ENCODE peak calls at places on chromosomes 13 and 19, in six cellular contexts. One of them, this sample, is unnamed.

GRCh38 chr13:73816702-73817101 is 317.5 kb downstream of the KLF12 start:
- DNase-seq in GM12878: no peak
- DNase-seq in HepG2: no peak
- DNase-seq in H1: no peak
- DNase-seq in SK-N-SH: no peak
- DNase-seq in K562: no peak
- DNase-seq in this sample: no peak

GRCh38 chr13:100388923-100389322 is 199.7 kb downstream of the GGACT start:
- DNase-seq in GM12878: no peak
- DNase-seq in HepG2: no peak
- DNase-seq in H1: no peak
- DNase-seq in SK-N-SH: no peak
- DNase-seq in K562: no peak
- DNase-seq in this sample: no peak

GRCh38 chr13:33178197-33178699 is 107.3 kb downstream of the STARD13 start:
- DNase-seq in GM12878: no peak
- DNase-seq in HepG2: no peak
- DNase-seq in H1: no peak
- DNase-seq in SK-N-SH: no peak
- DNase-seq in K562: no peak
- DNase-seq in this sample: no peak

GRCh38 chr19:12670159-12670928 is 3.7 kb downstream of the WDR83 start:
- DNase-seq in GM12878: no peak
- DNase-seq in HepG2: no peak
- DNase-seq in H1: no peak
- DNase-seq in SK-N-SH: no peak
- DNase-seq in K562: no peak
- DNase-seq in this sample: no peak

GRCh38 chr19:39645800-39646411 is 9.8 kb upstream of the LGALS16 start:
- DNase-seq in GM12878: no peak
- DNase-seq in HepG2: peak
- DNase-seq in H1: peak
- DNase-seq in SK-N-SH: no peak
- DNase-seq in K562: peak
- DNase-seq in this sample: peak

GRCh38 chr19:42378225-42378929 is 11.7 kb downstream of the CNFN start:
- DNase-seq in GM12878: no peak
- DNase-seq in HepG2: no peak
- DNase-seq in H1: no peak
- DNase-seq in SK-N-SH: no peak
- DNase-seq in K562: no peak
- DNase-seq in this sample: no peak

GRCh38 chr13:51590966-51591627 is 6.8 kb downstream of the WDFY2 start:
- DNase-seq in GM12878: no peak
- DNase-seq in HepG2: peak
- DNase-seq in H1: no peak
- DNase-seq in SK-N-SH: peak
- DNase-seq in K562: peak
- DNase-seq in this sample: peak

GRCh38 chr13:28579334-28579733 is 79.6 kb upstream of the POMP start:
- DNase-seq in GM12878: no peak
- DNase-seq in HepG2: no peak
- DNase-seq in H1: no peak
- DNase-seq in SK-N-SH: no peak
- DNase-seq in K562: no peak
- DNase-seq in this sample: no peak

GRCh38 chr19:15488489-15489226 is 9.4 kb upstream of the PGLYRP2 start:
- DNase-seq in GM12878: no peak
- DNase-seq in HepG2: no peak
- DNase-seq in H1: no peak
- DNase-seq in SK-N-SH: no peak
- DNase-seq in K562: no peak
- DNase-seq in this sample: no peak

GRCh38 chr13:30880756-30881155 is 25.3 kb upstream of the MEDAG start:
- DNase-seq in GM12878: no peak
- DNase-seq in HepG2: peak
- DNase-seq in H1: no peak
- DNase-seq in SK-N-SH: no peak
- DNase-seq in K562: no peak
- DNase-seq in this sample: no peak

GRCh38 chr13:70339738-70340137 is 231.5 kb upstream of the KLHL1 start:
- DNase-seq in GM12878: no peak
- DNase-seq in HepG2: peak
- DNase-seq in H1: peak
- DNase-seq in SK-N-SH: no peak
- DNase-seq in K562: no peak
- DNase-seq in this sample: peak

GRCh38 chr13:113364371-113364932 is 522 bp upstream of the GRTP1 start:
- DNase-seq in GM12878: no peak
- DNase-seq in HepG2: no peak
- DNase-seq in H1: no peak
- DNase-seq in SK-N-SH: no peak
- DNase-seq in K562: no peak
- DNase-seq in this sample: no peak

GRCh38 chr19:35107541-35107939 is 8.1 kb upstream of the FXYD3 start:
- DNase-seq in GM12878: no peak
- DNase-seq in HepG2: peak
- DNase-seq in H1: no peak
- DNase-seq in SK-N-SH: no peak
- DNase-seq in K562: peak
- DNase-seq in this sample: no peak

GRCh38 chr13:67299072-67299635 is 69.0 kb upstream of the PCDH9 start:
- DNase-seq in GM12878: no peak
- DNase-seq in HepG2: no peak
- DNase-seq in H1: no peak
- DNase-seq in SK-N-SH: no peak
- DNase-seq in K562: no peak
- DNase-seq in this sample: no peak

GRCh38 chr13:26051231-26052135 is at the start of gene SHISA2:
- DNase-seq in GM12878: no peak
- DNase-seq in HepG2: no peak
- DNase-seq in H1: peak
- DNase-seq in SK-N-SH: peak
- DNase-seq in K562: no peak
- DNase-seq in this sample: peak

GRCh38 chr13:98481511-98481951 is 95.4 kb downstream of the STK24 start:
- DNase-seq in GM12878: no peak
- DNase-seq in HepG2: no peak
- DNase-seq in H1: no peak
- DNase-seq in SK-N-SH: no peak
- DNase-seq in K562: no peak
- DNase-seq in this sample: no peak

GRCh38 chr19:19750131-19750841 is 17.4 kb upstream of the ZNF14 start:
- DNase-seq in GM12878: no peak
- DNase-seq in HepG2: no peak
- DNase-seq in H1: no peak
- DNase-seq in SK-N-SH: no peak
- DNase-seq in K562: peak
- DNase-seq in this sample: no peak

GRCh38 chr13:64075543-64076271 is 2660.1 kb upstream of the PCDH20 start:
- DNase-seq in GM12878: no peak
- DNase-seq in HepG2: peak
- DNase-seq in H1: no peak
- DNase-seq in SK-N-SH: no peak
- DNase-seq in K562: peak
- DNase-seq in this sample: no peak

GRCh38 chr19:35807633-35808032 is 5.0 kb downstream of the PRODH2 start:
- DNase-seq in GM12878: no peak
- DNase-seq in HepG2: no peak
- DNase-seq in H1: no peak
- DNase-seq in SK-N-SH: no peak
- DNase-seq in K562: no peak
- DNase-seq in this sample: no peak

GRCh38 chr19:2962018-2962670 is 15.2 kb upstream of the TLE6 start:
- DNase-seq in GM12878: peak
- DNase-seq in HepG2: peak
- DNase-seq in H1: peak
- DNase-seq in SK-N-SH: peak
- DNase-seq in K562: peak
- DNase-seq in this sample: no peak

GRCh38 chr13:41006296-41006695 is 12.8 kb downstream of the ELF1 start:
- DNase-seq in GM12878: no peak
- DNase-seq in HepG2: no peak
- DNase-seq in H1: no peak
- DNase-seq in SK-N-SH: no peak
- DNase-seq in K562: no peak
- DNase-seq in this sample: no peak

GRCh38 chr13:41007359-41008118 is 11.6 kb downstream of the ELF1 start:
- DNase-seq in GM12878: no peak
- DNase-seq in HepG2: peak
- DNase-seq in H1: no peak
- DNase-seq in SK-N-SH: no peak
- DNase-seq in K562: no peak
- DNase-seq in this sample: no peak

GRCh38 chr13:41006951-41007350 is 12.2 kb downstream of the ELF1 start:
- DNase-seq in GM12878: no peak
- DNase-seq in HepG2: no peak
- DNase-seq in H1: no peak
- DNase-seq in SK-N-SH: no peak
- DNase-seq in K562: no peak
- DNase-seq in this sample: no peak

GRCh38 chr13:41005709-41006108 is 13.4 kb downstream of the ELF1 start:
- DNase-seq in GM12878: no peak
- DNase-seq in HepG2: no peak
- DNase-seq in H1: no peak
- DNase-seq in SK-N-SH: no peak
- DNase-seq in K562: no peak
- DNase-seq in this sample: no peak

DNA sequence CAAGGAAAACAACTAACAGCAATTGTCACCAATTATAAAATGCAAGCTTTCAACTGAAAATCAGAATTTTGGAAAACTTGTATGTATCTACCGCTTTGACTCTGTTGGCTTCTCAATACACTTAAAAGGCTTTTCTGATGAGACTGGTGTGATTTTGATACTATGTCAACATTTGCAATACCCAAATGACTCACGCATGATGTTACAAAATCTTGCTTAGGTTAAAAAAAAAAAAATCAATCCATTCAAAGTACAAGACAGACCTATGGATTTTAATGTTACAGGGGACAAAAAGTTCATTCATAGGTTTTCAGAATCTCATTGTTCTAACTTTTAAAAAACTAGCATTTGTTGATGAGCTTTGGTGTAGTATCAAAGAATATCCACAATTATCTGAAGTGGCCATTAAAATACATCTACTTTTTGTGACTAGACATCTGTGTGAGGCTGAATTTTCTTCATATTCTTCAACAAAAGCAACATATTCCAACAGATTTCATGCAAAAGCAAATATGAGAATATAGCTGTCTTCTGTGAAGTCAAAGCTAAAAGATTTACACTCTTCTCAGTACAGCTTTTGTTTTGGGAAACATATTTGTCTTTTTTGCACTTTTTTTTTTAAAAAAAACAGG is 10.7 kb downstream of the ELF1 start:
- DNase-seq in GM12878: no peak
- DNase-seq in HepG2: peak
- DNase-seq in H1: no peak
- DNase-seq in SK-N-SH: no peak
- DNase-seq in K562: no peak
- DNase-seq in this sample: peak
- H3K4me3 ChIP-seq in GM12878: peak
- H3K4me3 ChIP-seq in HepG2: no peak
- H3K4me3 ChIP-seq in H1: no peak
- H3K4me3 ChIP-seq in SK-N-SH: no peak
- H3K4me3 ChIP-seq in K562: no peak
- H3K4me3 ChIP-seq in this sample: no peak

GRCh38 chr13:46372071-46372470 is 15.0 kb downstream of the RUBCNL start:
- DNase-seq in GM12878: no peak
- DNase-seq in HepG2: no peak
- DNase-seq in H1: no peak
- DNase-seq in SK-N-SH: no peak
- DNase-seq in K562: no peak
- DNase-seq in this sample: no peak

GRCh38 chr13:46373623-46374022 is 13.4 kb downstream of the RUBCNL start:
- DNase-seq in GM12878: no peak
- DNase-seq in HepG2: no peak
- DNase-seq in H1: no peak
- DNase-seq in SK-N-SH: no peak
- DNase-seq in K562: no peak
- DNase-seq in this sample: no peak

GRCh38 chr13:46369506-46370268 is 17.4 kb downstream of the RUBCNL start:
- DNase-seq in GM12878: no peak
- DNase-seq in HepG2: no peak
- DNase-seq in H1: no peak
- DNase-seq in SK-N-SH: no peak
- DNase-seq in K562: no peak
- DNase-seq in this sample: no peak

DNA sequence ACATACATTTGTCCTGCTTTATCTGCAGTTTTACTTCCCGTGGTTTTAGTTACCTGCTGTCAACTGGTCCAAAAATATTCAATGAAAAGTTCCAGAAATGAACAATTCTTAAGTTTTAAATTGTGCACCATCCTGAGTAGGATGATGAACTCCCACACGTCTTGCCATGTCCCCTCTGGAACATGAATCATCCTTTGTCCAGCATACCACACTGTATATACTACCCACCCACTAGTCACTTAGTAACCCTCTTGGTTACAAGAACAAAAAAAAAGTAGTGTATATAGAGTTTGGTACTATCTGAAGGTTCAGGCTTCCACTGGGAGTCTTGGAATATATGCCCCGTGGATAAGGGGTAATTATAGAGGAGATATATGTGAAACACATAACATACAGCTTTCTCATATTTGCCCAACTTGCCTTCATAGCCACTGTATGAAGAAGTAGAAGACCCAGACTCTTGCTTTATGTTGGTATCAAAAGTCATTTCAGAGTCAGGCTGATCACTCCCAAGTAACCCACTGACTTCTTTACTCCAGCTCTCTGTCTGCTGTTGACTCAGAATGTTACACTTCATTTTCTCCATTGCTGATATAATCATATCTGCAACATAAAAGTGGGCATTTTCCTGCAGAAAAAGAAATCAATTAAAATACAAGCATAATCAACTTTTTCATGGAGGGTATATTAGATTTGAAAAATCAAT is 19.3 kb downstream of the RUBCNL start:
- DNase-seq in GM12878: no peak
- DNase-seq in HepG2: no peak
- DNase-seq in H1: no peak
- DNase-seq in SK-N-SH: no peak
- DNase-seq in K562: no peak
- DNase-seq in this sample: no peak
- TF ChIP-seq POLR2AphosphoS5 in GM12878: no peak
- TF ChIP-seq POLR2AphosphoS5 in HepG2: no peak
- TF ChIP-seq POLR2AphosphoS5 in H1: no peak
- TF ChIP-seq POLR2AphosphoS5 in SK-N-SH: no peak
- TF ChIP-seq POLR2AphosphoS5 in K562: no peak
- TF ChIP-seq POLR2AphosphoS5 in this sample: no peak

GRCh38 chr19:17078920-17079709 is 3.5 kb downstream of the MYO9B start:
- DNase-seq in GM12878: no peak
- DNase-seq in HepG2: no peak
- DNase-seq in H1: no peak
- DNase-seq in SK-N-SH: no peak
- DNase-seq in K562: no peak
- DNase-seq in this sample: no peak
- TF ChIP-seq GABPA in GM12878: no peak
- TF ChIP-seq GABPA in HepG2: no peak
- TF ChIP-seq GABPA in H1: no peak
- TF ChIP-seq GABPA in SK-N-SH: no peak
- TF ChIP-seq GABPA in K562: no peak
- TF ChIP-seq GABPA in this sample: no peak

DNA sequence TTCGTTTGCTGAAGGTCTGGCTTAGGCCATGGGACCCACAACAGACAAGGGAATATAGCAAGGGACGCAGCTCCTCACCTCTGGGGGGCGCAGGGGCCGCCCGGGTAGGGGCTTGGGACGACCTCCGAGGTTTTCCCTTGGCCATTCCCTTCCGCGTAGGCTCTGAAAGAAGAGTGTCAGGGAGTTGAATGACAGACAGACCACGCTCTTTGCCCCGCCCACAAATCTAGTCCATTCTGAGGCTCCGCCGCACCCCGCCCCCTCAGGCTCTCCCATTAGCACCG is 11.4 kb upstream of the ZNF414 start:
- DNase-seq in GM12878: no peak
- DNase-seq in HepG2: no peak
- DNase-seq in H1: peak
- DNase-seq in SK-N-SH: no peak
- DNase-seq in K562: no peak
- DNase-seq in this sample: no peak
- H3K4me3 ChIP-seq in GM12878: no peak
- H3K4me3 ChIP-seq in HepG2: peak
- H3K4me3 ChIP-seq in H1: peak
- H3K4me3 ChIP-seq in SK-N-SH: peak
- H3K4me3 ChIP-seq in K562: peak
- H3K4me3 ChIP-seq in this sample: no peak